ENCODE peak calls at places on chromosomes 13 and 19, in nine cellular contexts. B is A549; J is thoracic aorta; Q is CD8-positive, alpha-beta T cell; X is upper lobe of right lung; D is mucosa of descending colon; I is psoas muscle; M is fibroblast of the aortic adventitia; K is colonic mucosa. R is an unnamed sample.

GRCh38 chr19:45968626-45969025 is 5.0 kb downstream of the NOVA2 start:
- DNase-seq in K (no peak), D (no peak), X (no peak), Q (no peak), B (no peak), I (no peak), M (no peak), J (no peak), R (no peak)

GRCh38 chr19:46830864-46831263 is 19.8 kb downstream of the AP2S1 start:
- DNase-seq in D (no peak), K (no peak), I (no peak), Q (no peak), J (no peak), B (no peak), M (no peak), X (no peak), R (no peak)

GRCh38 chr19:53876651-53877224 is 5.3 kb upstream of the PRKCG start:
- DNase-seq in M (no peak), D (no peak), X (no peak), K (no peak), B (peak), I (no peak), Q (no peak), J (no peak), R (no peak)

GRCh38 chr13:110233682-110234280 is 73.2 kb downstream of the COL4A1 start:
- DNase-seq in X (no peak), B (no peak), I (no peak), D (no peak), M (no peak), Q (no peak), J (no peak), K (no peak), R (no peak)

GRCh38 chr19:51372649-51373504 is at the start of gene NKG7:
- DNase-seq in X (no peak), J (no peak), Q (peak), D (peak), B (no peak), K (no peak), M (no peak), I (no peak), R (no peak)

GRCh38 chr13:24149306-24150032 is 11.1 kb upstream of the SPATA13 start:
- DNase-seq in B (no peak), I (no peak), M (peak), J (no peak), X (no peak), Q (no peak), D (no peak), K (no peak), R (no peak)

GRCh38 chr19:30757836-30758617 is 385.8 kb downstream of the ZNF536 start:
- DNase-seq in M (no peak), D (no peak), Q (no peak), B (no peak), I (no peak), K (no peak), J (no peak), X (no peak), R (no peak)

GRCh38 chr13:35723061-35723461 is 246.6 kb upstream of the MAB21L1 start:
- DNase-seq in M (peak), I (peak), B (no peak), K (no peak), J (no peak), D (no peak), X (no peak), Q (no peak), R (no peak)

GRCh38 chr13:100394005-100394695 is 194.4 kb downstream of the GGACT start:
- DNase-seq in J (no peak), I (no peak), Q (no peak), M (peak), B (peak), D (no peak), K (no peak), X (no peak), R (peak)

GRCh38 chr13:110605132-110605531 is 10.2 kb upstream of the NAXD start:
- DNase-seq in B (no peak), Q (no peak), I (no peak), X (no peak), D (no peak), M (no peak), J (no peak), K (no peak), R (no peak)

GRCh38 chr13:51674276-51674675 is 90.0 kb downstream of the WDFY2 start:
- DNase-seq in K (peak), M (no peak), I (no peak), J (no peak), X (peak), D (no peak), Q (no peak), B (no peak), R (no peak)

GRCh38 chr13:35592457-35592856 is 116.0 kb upstream of the MAB21L1 start:
- DNase-seq in Q (no peak), K (no peak), B (no peak), M (no peak), J (no peak), I (no peak), D (no peak), X (no peak), R (no peak)

GRCh38 chr19:8580710-8581281 is 3.6 kb upstream of the MYO1F start:
- DNase-seq in D (peak), K (peak), I (peak), M (peak), B (peak), J (peak), X (peak), Q (peak), R (no peak)

GRCh38 chr19:35744688-35745327 is 410 bp downstream of the U2AF1L4 start:
- DNase-seq in K (peak), D (peak), Q (peak), X (peak), J (peak), B (peak), I (peak), M (peak), R (peak)

GRCh38 chr19:9130965-9131364 is 4.2 kb upstream of the OR7G3 start:
- DNase-seq in M (no peak), I (no peak), X (no peak), J (no peak), D (no peak), K (no peak), B (no peak), Q (no peak), R (no peak)

GRCh38 chr13:25882732-25883357 is 169.0 kb downstream of the SHISA2 start:
- DNase-seq in I (no peak), X (no peak), K (no peak), D (no peak), M (no peak), B (no peak), Q (peak), J (no peak), R (no peak)

GRCh38 chr13:112711528-112712265 is 21.9 kb downstream of the ATP11A start:
- DNase-seq in K (peak), B (peak), Q (no peak), M (peak), D (no peak), J (peak), X (peak), I (peak), R (peak)

GRCh38 chr19:46299004-46299509 is 2.2 kb downstream of the HIF3A start:
- DNase-seq in J (peak), I (peak), D (peak), B (peak), K (peak), Q (no peak), M (peak), X (peak), R (peak)

GRCh38 chr19:5539431-5539833 is 28.3 kb downstream of the TINCR start:
- DNase-seq in M (no peak), Q (no peak), X (no peak), B (no peak), J (no peak), K (no peak), I (no peak), D (no peak), R (no peak)

GRCh38 chr13:77351326-77351725 is 24.4 kb upstream of the MYCBP2 start:
- DNase-seq in Q (no peak), I (no peak), M (no peak), J (no peak), X (no peak), D (no peak), K (no peak), B (no peak), R (no peak)

GRCh38 chr13:54110597-54110996 is 1082.0 kb downstream of the OLFM4 start:
- DNase-seq in I (no peak), Q (no peak), B (no peak), X (no peak), M (no peak), K (no peak), D (no peak), J (no peak), R (no peak)

GRCh38 chr19:14977128-14977527 is 2.5 kb downstream of the SLC1A6 start:
- DNase-seq in X (no peak), K (no peak), Q (no peak), M (no peak), D (no peak), I (no peak), B (no peak), J (no peak), R (no peak)

GRCh38 chr13:44007451-44007850 is 127.7 kb downstream of the LACC1 start:
- DNase-seq in B (no peak), D (no peak), J (no peak), I (no peak), X (no peak), Q (no peak), M (no peak), K (no peak), R (no peak)

GRCh38 chr19:43620061-43621001 is 902 bp upstream of the ZNF428 start:
- DNase-seq in J (peak), X (no peak), I (no peak), K (no peak), D (no peak), M (no peak), Q (peak), B (no peak), R (no peak)

GRCh38 chr19:3149526-3150505 is 14.0 kb downstream of the GNA15 start:
- DNase-seq in X (no peak), B (no peak), K (no peak), M (no peak), J (no peak), D (no peak), Q (no peak), I (no peak), R (no peak)

GRCh38 chr13:107099661-107100060 is 531.7 kb upstream of the ARGLU1 start:
- DNase-seq in I (no peak), B (no peak), D (no peak), X (no peak), J (no peak), Q (no peak), K (no peak), M (no peak), R (no peak)

GRCh38 chr19:33220115-33220514 is 5.5 kb downstream of the SLC7A10 start:
- DNase-seq in J (no peak), B (no peak), X (no peak), M (no peak), K (no peak), I (no peak), Q (no peak), D (no peak), R (no peak)

GRCh38 chr19:33220735-33221134 is 4.9 kb downstream of the SLC7A10 start:
- DNase-seq in D (no peak), X (no peak), Q (no peak), M (no peak), J (no peak), K (no peak), I (no peak), B (no peak), R (no peak)

GRCh38 chr19:33221641-33222040 is 4.0 kb downstream of the SLC7A10 start:
- DNase-seq in X (no peak), J (no peak), M (no peak), K (no peak), I (no peak), B (peak), Q (no peak), D (no peak), R (no peak)

GRCh38 chr19:33217881-33218280 is 7.8 kb downstream of the SLC7A10 start:
- DNase-seq in X (no peak), M (no peak), D (no peak), Q (no peak), B (no peak), K (no peak), I (no peak), J (no peak), R (no peak)

GRCh38 chr19:33219261-33219812 is 6.3 kb downstream of the SLC7A10 start:
- DNase-seq in Q (no peak), J (no peak), I (no peak), B (no peak), M (no peak), X (no peak), D (no peak), K (no peak), R (no peak)
- TF ChIP-seq CTCF in Q (no peak), J (no peak), I (no peak), B (peak), M (peak), X (no peak), D (no peak), K (no peak), R (peak)

GRCh38 chr13:31046711-31047279 is 114.3 kb downstream of the TEX26 start:
- DNase-seq in K (peak), I (peak), B (no peak), Q (no peak), M (peak), X (no peak), J (no peak), D (no peak), R (no peak)
- H3K4me3 ChIP-seq in K (no peak), I (no peak), B (no peak), Q (no peak), M (no peak), X (no peak), J (no peak), D (no peak), R (no peak)

GRCh38 chr13:102940143-102940542 is 94.3 kb downstream of the ERCC5 start:
- DNase-seq in D (no peak), I (no peak), Q (no peak), X (no peak), K (no peak), J (no peak), M (no peak), B (peak), R (no peak)
- TF ChIP-seq CTCF in D (no peak), I (no peak), Q (no peak), X (no peak), K (no peak), J (no peak), M (no peak), B (no peak), R (peak)

GRCh38 chr13:103145476-103145875 is 79.3 kb upstream of the SLC10A2 start:
- DNase-seq in I (no peak), J (no peak), K (no peak), Q (no peak), D (no peak), B (no peak), M (no peak), X (no peak), R (no peak)
- H3K4me3 ChIP-seq in I (no peak), J (no peak), K (no peak), Q (no peak), D (no peak), B (no peak), M (no peak), X (no peak), R (no peak)

DNA sequence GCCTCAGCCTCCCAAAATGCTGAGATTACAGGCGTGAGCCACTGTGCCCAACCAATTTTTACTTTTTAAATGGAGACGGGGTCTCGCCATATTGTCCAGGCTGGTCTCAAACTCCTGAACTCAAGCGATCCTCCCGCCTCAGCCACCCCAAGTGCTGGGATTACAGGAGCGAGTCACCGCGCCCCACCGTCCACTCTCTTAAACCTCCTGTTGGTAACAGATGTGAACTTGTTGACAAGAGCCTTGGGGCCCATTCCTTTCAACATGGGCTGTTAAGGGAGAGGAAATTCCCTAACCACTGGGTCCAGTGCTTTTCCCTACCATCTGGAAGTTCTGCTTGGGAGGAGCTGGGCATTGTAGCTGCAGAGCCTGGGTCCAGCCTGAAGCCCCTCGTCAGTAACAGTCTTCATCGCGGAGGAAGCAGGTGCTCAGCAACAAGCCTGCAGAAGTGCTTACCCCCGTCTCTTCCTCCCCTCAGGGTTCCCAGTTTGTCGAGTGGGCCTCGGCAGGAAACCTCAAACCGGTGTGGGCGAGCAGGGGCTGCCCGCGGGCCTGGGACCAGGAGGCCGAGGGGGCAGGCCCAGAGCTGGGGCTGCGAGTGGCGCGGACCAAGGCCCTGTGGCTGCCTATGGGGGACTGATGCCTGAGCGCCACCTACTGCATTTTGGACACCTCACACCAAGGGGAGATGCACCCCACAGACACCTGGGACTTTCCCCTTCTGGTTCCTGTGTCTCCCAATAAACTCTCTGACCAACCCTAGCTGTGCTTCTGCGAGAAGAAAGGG is 4.0 kb upstream of the FLT3LG start:
- DNase-seq in M (no peak), X (no peak), D (peak), I (no peak), K (no peak), B (peak), Q (peak), J (no peak), R (no peak)
- TF ChIP-seq CTCF in M (no peak), X (peak), D (peak), I (no peak), K (peak), B (peak), Q (peak), J (no peak), R (peak)

R was measured in HFF-Myc.